ENCODE peak calls at places on chromosomes 11 and 22, in nine cellular contexts. N is lower lobe of right lung, Z is heart right ventricle, M is coronary artery, O is psoas muscle, F is GM23248, Q is GM23338, K is ascending aorta, V is pancreas. J is an unnamed sample.

GRCh38 chr11:126764221-126764620 is 236.3 kb downstream of the KIRREL3 start:
- DNase-seq in N (no peak), Z (no peak), M (no peak), O (no peak), F (peak), Q (no peak), K (no peak), V (no peak), J (no peak)

GRCh38 chr22:44335903-44336803 is 23.4 kb upstream of the SHISAL1 start:
- DNase-seq in N (no peak), Z (no peak), M (no peak), O (no peak), F (no peak), Q (peak), K (no peak), V (no peak), J (no peak)

GRCh38 chr22:29485448-29485847 is 5.4 kb downstream of the NEFH start:
- DNase-seq in N (no peak), Z (no peak), M (no peak), O (no peak), F (no peak), Q (no peak), K (no peak), V (no peak), J (no peak)

GRCh38 chr22:32535531-32536190 is 61.0 kb downstream of the FBXO7 start:
- DNase-seq in N (no peak), Z (no peak), M (no peak), O (no peak), F (no peak), Q (no peak), K (no peak), V (no peak), J (peak)

GRCh38 chr11:120004723-120005122 is 133.2 kb downstream of the TRIM29 start:
- DNase-seq in N (no peak), Z (no peak), M (no peak), O (no peak), F (no peak), Q (no peak), K (no peak), V (peak), J (no peak)

GRCh38 chr11:31060880-31061279 is 308.7 kb downstream of the DCDC1 start:
- DNase-seq in N (no peak), Z (no peak), M (no peak), O (no peak), F (peak), Q (no peak), K (no peak), V (peak), J (no peak)

GRCh38 chr11:68008381-68009337 is 1.5 kb upstream of the ALDH3B1 start:
- DNase-seq in N (peak), Z (no peak), M (no peak), O (no peak), F (no peak), Q (no peak), K (no peak), V (peak), J (peak)

GRCh38 chr22:44968736-44969135 is 41.1 kb downstream of the PHF21B start:
- DNase-seq in N (no peak), Z (no peak), M (no peak), O (no peak), F (peak), Q (peak), K (no peak), V (no peak), J (no peak)

GRCh38 chr11:693415-693831 is 1.6 kb downstream of the DEAF1 start:
- DNase-seq in N (no peak), Z (no peak), M (no peak), O (no peak), F (peak), Q (no peak), K (no peak), V (no peak), J (no peak)

GRCh38 chr11:123640677-123641494 is 13.5 kb downstream of the SCN3B start:
- DNase-seq in N (no peak), Z (peak), M (no peak), O (peak), F (peak), Q (peak), K (no peak), V (peak), J (no peak)

GRCh38 chr11:130718118-130718517 is 198.2 kb downstream of the SNX19 start:
- DNase-seq in N (no peak), Z (peak), M (no peak), O (no peak), F (no peak), Q (no peak), K (no peak), V (no peak), J (no peak)

GRCh38 chr22:30348395-30348794 is 8.3 kb downstream of the SF3A1 start:
- DNase-seq in N (no peak), Z (no peak), M (no peak), O (no peak), F (no peak), Q (no peak), K (no peak), V (no peak), J (no peak)

GRCh38 chr22:50398698-50399648 is 55.8 kb downstream of the PPP6R2 start:
- DNase-seq in N (no peak), Z (no peak), M (no peak), O (no peak), F (no peak), Q (no peak), K (no peak), V (peak), J (peak)

GRCh38 chr11:46554205-46555162 is 39.3 kb downstream of the AMBRA1 start:
- DNase-seq in N (no peak), Z (no peak), M (no peak), O (no peak), F (peak), Q (peak), K (no peak), V (no peak), J (no peak)

GRCh38 chr11:14390669-14391068 is 31.7 kb upstream of the RRAS2 start:
- DNase-seq in N (no peak), Z (no peak), M (no peak), O (no peak), F (no peak), Q (no peak), K (no peak), V (no peak), J (no peak)

GRCh38 chr11:80822248-80822647 is 1381.4 kb upstream of the TENM4 start:
- DNase-seq in N (no peak), Z (no peak), M (no peak), O (no peak), F (no peak), Q (no peak), K (no peak), V (no peak), J (no peak)

GRCh38 chr11:60528934-60529333 is 13.7 kb downstream of the MS4A13 start:
- DNase-seq in N (no peak), Z (no peak), M (no peak), O (no peak), F (no peak), Q (no peak), K (no peak), V (no peak), J (no peak)

GRCh38 chr22:42862045-42862734 is 5.1 kb upstream of the ARFGAP3 start:
- DNase-seq in N (no peak), Z (no peak), M (no peak), O (no peak), F (no peak), Q (no peak), K (no peak), V (no peak), J (no peak)

GRCh38 chr11:103812680-103813079 is 223.8 kb upstream of the DDI1 start:
- DNase-seq in N (no peak), Z (no peak), M (no peak), O (no peak), F (no peak), Q (no peak), K (no peak), V (no peak), J (no peak)

GRCh38 chr11:103529217-103529684 is 420.0 kb downstream of the DYNC2H1 start:
- DNase-seq in N (no peak), Z (no peak), M (no peak), O (no peak), F (peak), Q (no peak), K (no peak), V (no peak), J (no peak)

GRCh38 chr11:117199061-117199915 is at the start of gene TAGLN:
- DNase-seq in N (peak), Z (peak), M (peak), O (peak), F (peak), Q (peak), K (peak), V (no peak), J (peak)

GRCh38 chr11:118911113-118911879 is 14.4 kb downstream of the BCL9L start:
- DNase-seq in N (no peak), Z (no peak), M (no peak), O (peak), F (peak), Q (peak), K (no peak), V (no peak), J (peak)

GRCh38 chr22:32313532-32313931 is 44.1 kb upstream of the RFPL3 start:
- DNase-seq in N (no peak), Z (no peak), M (peak), O (no peak), F (no peak), Q (no peak), K (no peak), V (no peak), J (no peak)

GRCh38 chr22:42792909-42793847 is 63.9 kb downstream of the ARFGAP3 start:
- DNase-seq in N (no peak), Z (peak), M (no peak), O (peak), F (no peak), Q (no peak), K (peak), V (no peak), J (peak)

GRCh38 chr22:30822216-30823014 is 127.7 kb downstream of the OSBP2 start:
- DNase-seq in N (no peak), Z (no peak), M (peak), O (no peak), F (peak), Q (peak), K (peak), V (no peak), J (no peak)

GRCh38 chr11:12119502-12119901 is 9.1 kb downstream of the MICAL2 start:
- DNase-seq in N (no peak), Z (no peak), M (no peak), O (no peak), F (no peak), Q (no peak), K (no peak), V (no peak), J (no peak)
- H3K27ac ChIP-seq in N (no peak), Z (no peak), M (peak), O (no peak), F (no peak), Q (no peak), K (peak), V (no peak), J (no peak)

GRCh38 chr11:93278976-93279375 is 51.6 kb upstream of the DEUP1 start:
- DNase-seq in N (no peak), Z (no peak), M (no peak), O (no peak), F (no peak), Q (no peak), K (no peak), V (no peak), J (no peak)

GRCh38 chr11:93285430-93285829 is 45.1 kb upstream of the DEUP1 start:
- DNase-seq in N (no peak), Z (no peak), M (no peak), O (no peak), F (no peak), Q (no peak), K (no peak), V (no peak), J (no peak)

DNA sequence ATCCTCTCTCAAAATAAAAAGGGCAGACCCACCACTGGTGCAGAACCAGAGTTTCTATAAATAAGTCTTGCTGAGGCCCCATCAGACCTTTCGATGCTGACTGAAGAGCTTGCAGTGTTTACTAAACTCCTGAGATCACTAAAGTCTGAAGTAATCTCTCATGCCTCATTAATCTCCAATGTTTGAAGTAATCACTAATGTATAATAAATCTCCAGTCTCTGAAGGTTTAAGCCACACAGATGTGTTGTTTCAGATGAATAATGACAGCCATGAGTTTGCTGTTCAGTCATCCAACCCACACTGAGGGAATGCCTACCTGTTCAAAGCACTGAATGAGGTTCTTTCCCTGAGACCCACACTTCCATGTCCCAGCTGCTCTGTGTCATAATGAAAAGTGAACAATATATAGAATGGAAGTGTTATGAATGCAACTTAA is 50.6 kb upstream of the DEUP1 start:
- DNase-seq in N (no peak), Z (no peak), M (no peak), O (no peak), F (no peak), Q (no peak), K (no peak), V (no peak), J (no peak)
- H3K4me3 ChIP-seq in N (no peak), Z (no peak), M (no peak), O (no peak), F (no peak), Q (no peak), K (no peak), V (no peak), J (no peak)

GRCh38 chr22:46614070-46614931 is 5.9 kb upstream of the GRAMD4 start:
- DNase-seq in N (peak), Z (no peak), M (no peak), O (no peak), F (no peak), Q (no peak), K (no peak), V (no peak), J (no peak)
- H3K27ac ChIP-seq in N (peak), Z (no peak), M (no peak), O (no peak), F (no peak), Q (no peak), K (no peak), V (no peak), J (peak)

DNA sequence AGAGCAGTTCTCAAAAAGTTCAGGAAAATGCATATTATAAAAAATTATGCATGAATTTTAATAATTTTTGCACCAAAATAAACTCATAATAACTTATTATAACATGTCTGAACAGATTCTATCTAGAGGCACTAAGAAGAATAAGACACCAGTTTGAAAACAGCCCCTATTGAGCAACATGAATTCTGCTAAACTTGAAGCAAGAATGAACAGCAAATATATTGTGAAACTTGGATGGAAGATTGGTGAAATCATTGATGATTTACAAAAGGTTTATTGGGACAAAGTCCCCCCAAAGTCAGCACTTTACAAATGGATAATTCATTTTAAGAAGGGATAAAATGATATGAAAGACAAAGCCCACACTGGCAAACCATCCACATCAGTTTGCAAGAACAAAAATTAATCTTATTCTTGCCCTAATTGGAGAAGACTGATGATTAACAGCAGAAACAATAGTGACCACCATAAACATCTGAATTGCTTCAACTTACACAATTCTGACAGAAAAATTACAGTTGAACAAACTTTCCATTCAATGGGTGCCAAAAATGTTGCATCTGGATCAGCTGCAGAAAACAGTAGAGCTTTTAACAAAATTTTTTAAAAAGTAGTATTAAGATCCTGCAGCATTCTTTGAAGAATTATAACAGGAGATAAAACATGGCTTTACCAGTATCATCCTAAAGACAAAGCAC is 257.5 kb upstream of the FAT3 start:
- DNase-seq in N (no peak), Z (no peak), M (no peak), O (no peak), F (no peak), Q (no peak), K (no peak), V (no peak), J (no peak)
- H3K4me3 ChIP-seq in N (no peak), Z (no peak), M (no peak), O (no peak), F (no peak), Q (no peak), K (no peak), V (no peak), J (no peak)

GRCh38 chr11:11510939-11511338 is 110.9 kb downstream of the GALNT18 start:
- DNase-seq in N (peak), Z (no peak), M (no peak), O (peak), F (no peak), Q (peak), K (no peak), V (peak), J (no peak)
- H3K27ac ChIP-seq in N (no peak), Z (no peak), M (no peak), O (peak), F (no peak), Q (no peak), K (no peak), V (no peak), J (no peak)

GRCh38 chr11:19351426-19351825 is 110.7 kb upstream of the E2F8 start:
- DNase-seq in N (no peak), Z (no peak), M (peak), O (no peak), F (no peak), Q (no peak), K (no peak), V (no peak), J (no peak)

GRCh38 chr11:19353287-19353686 is 112.5 kb upstream of the E2F8 start:
- DNase-seq in N (no peak), Z (no peak), M (peak), O (no peak), F (no peak), Q (no peak), K (no peak), V (no peak), J (no peak)

GRCh38 chr11:19350093-19350665 is 109.4 kb upstream of the E2F8 start:
- DNase-seq in N (no peak), Z (no peak), M (no peak), O (no peak), F (no peak), Q (no peak), K (no peak), V (no peak), J (no peak)

GRCh38 chr11:19352736-19353110 is 112.0 kb upstream of the E2F8 start:
- DNase-seq in N (no peak), Z (no peak), M (peak), O (no peak), F (no peak), Q (no peak), K (no peak), V (no peak), J (no peak)

GRCh38 chr11:19352072-19352735 is 111.5 kb upstream of the E2F8 start:
- DNase-seq in N (no peak), Z (no peak), M (peak), O (no peak), F (no peak), Q (no peak), K (no peak), V (no peak), J (no peak)
- H3K4me3 ChIP-seq in N (no peak), Z (no peak), M (no peak), O (no peak), F (no peak), Q (no peak), K (no peak), V (no peak), J (no peak)

GRCh38 chr22:36865346-36865745 is 4.5 kb downstream of the NCF4 start:
- DNase-seq in N (no peak), Z (no peak), M (no peak), O (no peak), F (peak), Q (peak), K (no peak), V (no peak), J (no peak)

GRCh38 chr22:36862251-36863242 is 1.7 kb downstream of the NCF4 start:
- DNase-seq in N (peak), Z (peak), M (no peak), O (peak), F (no peak), Q (no peak), K (peak), V (no peak), J (peak)

GRCh38 chr22:36864454-36865215 is 3.8 kb downstream of the NCF4 start:
- DNase-seq in N (no peak), Z (no peak), M (no peak), O (no peak), F (no peak), Q (no peak), K (no peak), V (no peak), J (no peak)

GRCh38 chr22:36863979-36864378 is 3.2 kb downstream of the NCF4 start:
- DNase-seq in N (no peak), Z (no peak), M (no peak), O (no peak), F (no peak), Q (no peak), K (no peak), V (no peak), J (no peak)

GRCh38 chr22:36863281-36863680 is 2.5 kb downstream of the NCF4 start:
- DNase-seq in N (no peak), Z (no peak), M (no peak), O (no peak), F (no peak), Q (no peak), K (no peak), V (no peak), J (no peak)
- H3K27ac ChIP-seq in N (no peak), Z (no peak), M (no peak), O (no peak), F (no peak), Q (no peak), K (no peak), V (no peak), J (no peak)

DNA sequence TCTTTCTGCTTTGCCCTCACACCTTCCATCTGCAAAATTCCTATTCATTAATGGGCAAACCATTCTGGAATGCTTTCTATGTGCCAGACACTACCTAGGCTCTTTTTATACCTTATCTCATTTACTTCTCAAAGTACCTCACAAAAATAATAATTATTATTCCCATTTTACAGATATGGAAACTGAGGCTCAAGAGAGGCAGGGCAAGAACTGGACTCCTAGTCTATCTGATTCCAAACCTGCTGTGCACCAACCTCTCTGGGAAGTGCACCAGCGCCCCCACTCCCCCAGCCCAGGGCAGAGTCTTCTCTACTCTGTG is 826 bp upstream of the DGAT2 start:
- DNase-seq in N (no peak), Z (no peak), M (no peak), O (no peak), F (no peak), Q (no peak), K (no peak), V (no peak), J (no peak)
- H3K4me3 ChIP-seq in N (peak), Z (no peak), M (peak), O (peak), F (peak), Q (peak), K (peak), V (no peak), J (peak)

GRCh38 chr22:34116126-34116525 is 195.8 kb upstream of the LARGE1 start:
- DNase-seq in N (no peak), Z (no peak), M (no peak), O (no peak), F (no peak), Q (no peak), K (no peak), V (no peak), J (no peak)
- H3K27ac ChIP-seq in N (no peak), Z (no peak), M (no peak), O (no peak), F (no peak), Q (no peak), K (no peak), V (no peak), J (no peak)

GRCh38 chr11:5580577-5580976 is at the start of gene OR52B6:
- DNase-seq in N (no peak), Z (no peak), M (no peak), O (no peak), F (no peak), Q (no peak), K (no peak), V (no peak), J (no peak)
- H3K4me3 ChIP-seq in N (no peak), Z (no peak), M (no peak), O (no peak), F (no peak), Q (no peak), K (no peak), V (no peak), J (no peak)